ENCODE peak calls at places on chromosomes 1 and 21, in nine cellular contexts. S is Caki2; D is activated naive CD4-positive, alpha-beta T cell treated with anti-CD3 and anti-CD28 coated beads, Interleukin-2, amount 10 ng/mL, durations not matched to agents 7 days and 5 days; C is GM20000; M is Right ventricle myocardium inferior; G is ovary; E is COR-L47; O is GOT3; B is KG1. R is an unnamed sample.

GRCh38 chr1:30856260-30856790 is 52.2 kb downstream of the SDC3 start:
- DNase-seq in S (no peak), D (no peak), C (no peak), M (no peak), G (no peak), E (peak; percentile 98), O (no peak), B (no peak), R (no peak)

GRCh38 chr1:107477233-107477632 is 336.4 kb downstream of the NTNG1 start:
- DNase-seq in S (no peak), D (peak; percentile 31), C (peak; percentile 27), M (no peak), G (no peak), E (no peak), O (no peak), B (no peak), R (no peak)

GRCh38 chr1:153608742-153609584 is 4.0 kb downstream of the S100A16 start:
- DNase-seq in S (peak; percentile 86), D (no peak), C (no peak), M (peak; percentile 82), G (peak; percentile 76), E (no peak), O (no peak), B (no peak), R (peak; percentile 79)

GRCh38 chr1:203200059-203200553 is 13.6 kb upstream of the CHI3L1 start:
- DNase-seq in S (no peak), D (no peak), C (no peak), M (no peak), G (no peak), E (no peak), O (peak; percentile 41), B (no peak), R (no peak)

GRCh38 chr1:118077331-118078055 is 107.5 kb downstream of the SPAG17 start:
- DNase-seq in S (peak; percentile 30), D (no peak), C (no peak), M (no peak), G (no peak), E (peak; percentile 61), O (no peak), B (no peak), R (no peak)

GRCh38 chr1:41098657-41099207 is 77.2 kb upstream of the SLFNL1 start:
- DNase-seq in S (no peak), D (no peak), C (no peak), M (no peak), G (no peak), E (no peak), O (no peak), B (no peak), R (no peak)

GRCh38 chr21:40686526-40686925 is 160.4 kb downstream of the DSCAM start:
- DNase-seq in S (no peak), D (no peak), C (no peak), M (no peak), G (no peak), E (no peak), O (no peak), B (no peak), R (no peak)

GRCh38 chr1:67855444-67855843 is 22.2 kb upstream of the GNG12 start:
- DNase-seq in S (no peak), D (no peak), C (no peak), M (no peak), G (no peak), E (no peak), O (no peak), B (no peak), R (no peak)

GRCh38 chr21:38351961-38352521 is 95.2 kb downstream of the KCNJ15 start:
- DNase-seq in S (peak; percentile 44), D (no peak), C (no peak), M (no peak), G (no peak), E (peak; percentile 17), O (no peak), B (no peak), R (no peak)

GRCh38 chr1:160400646-160401486 is 502 bp downstream of the VANGL2 start:
- DNase-seq in S (no peak), D (no peak), C (peak; percentile 57), M (no peak), G (peak; percentile 62), E (peak; percentile 42), O (no peak), B (no peak), R (no peak)

GRCh38 chr1:111716371-111716770 is 22.8 kb downstream of the INKA2 start:
- DNase-seq in S (no peak), D (no peak), C (no peak), M (no peak), G (no peak), E (no peak), O (no peak), B (no peak), R (no peak)